ENCODE peak calls at places on chromosome 2, in eight cellular contexts. Q, V, K, B, I, Y, N and S are unnamed samples.

GRCh38 chr2:84958135-84959044 is 12.6 kb upstream of the KCMF1 start:
- DNase-seq in Q (peak), V (no peak), K (no peak), B (peak), I (peak), Y (no peak), N (peak), S (no peak)

GRCh38 chr2:54558976-54559410 is 102.9 kb downstream of the SPTBN1 start:
- DNase-seq in Q (no peak), V (no peak), K (no peak), B (no peak), I (peak), Y (no peak), N (no peak), S (no peak)

GRCh38 chr2:8582850-8583399 is 98.9 kb upstream of the ID2 start:
- DNase-seq in Q (no peak), V (no peak), K (no peak), B (no peak), I (no peak), Y (no peak), N (no peak), S (peak)

GRCh38 chr2:144508162-144508765 is 11.7 kb downstream of the ZEB2 start:
- DNase-seq in Q (no peak), V (no peak), K (no peak), B (no peak), I (no peak), Y (no peak), N (no peak), S (no peak)

GRCh38 chr2:20069756-20070155 is 18.3 kb upstream of the LAPTM4A start:
- DNase-seq in Q (no peak), V (no peak), K (no peak), B (no peak), I (no peak), Y (no peak), N (no peak), S (no peak)

GRCh38 chr2:216109962-216110614 is 940 bp downstream of the XRCC5 start:
- DNase-seq in Q (peak), V (peak), K (no peak), B (no peak), I (no peak), Y (no peak), N (peak), S (no peak)

GRCh38 chr2:38146917-38147307 is 71.0 kb upstream of the CYP1B1 start:
- DNase-seq in Q (peak), V (no peak), K (no peak), B (peak), I (peak), Y (no peak), N (peak), S (no peak)

GRCh38 chr2:95297639-95298395 is 670 bp downstream of the KCNIP3 start:
- DNase-seq in Q (no peak), V (no peak), K (no peak), B (no peak), I (no peak), Y (no peak), N (no peak), S (no peak)

GRCh38 chr2:145760781-145761649 is 1241.1 kb upstream of the ZEB2 start:
- DNase-seq in Q (no peak), V (no peak), K (no peak), B (peak), I (no peak), Y (no peak), N (peak), S (no peak)

GRCh38 chr2:126638781-126639180 is 17.2 kb upstream of the GYPC start:
- DNase-seq in Q (no peak), V (no peak), K (no peak), B (no peak), I (no peak), Y (no peak), N (no peak), S (no peak)

GRCh38 chr2:109369671-109370191 is 240.7 kb downstream of the SH3RF3 start:
- DNase-seq in Q (no peak), V (no peak), K (no peak), B (no peak), I (peak), Y (no peak), N (no peak), S (no peak)

GRCh38 chr2:96329416-96329815 is 4.3 kb downstream of the ITPRIPL1 start:
- DNase-seq in Q (no peak), V (no peak), K (no peak), B (no peak), I (no peak), Y (no peak), N (no peak), S (no peak)

GRCh38 chr2:9657731-9658130 is 26.9 kb upstream of the YWHAQ start:
- DNase-seq in Q (no peak), V (no peak), K (no peak), B (no peak), I (no peak), Y (no peak), N (no peak), S (no peak)

GRCh38 chr2:134245340-134245984 is 8.4 kb upstream of the MGAT5 start:
- DNase-seq in Q (peak), V (peak), K (peak), B (peak), I (peak), Y (peak), N (peak), S (peak)

GRCh38 chr2:68693947-68694346 is 40.7 kb upstream of the ARHGAP25 start:
- DNase-seq in Q (no peak), V (no peak), K (no peak), B (no peak), I (no peak), Y (no peak), N (no peak), S (no peak)

GRCh38 chr2:85158559-85159273 is 25.5 kb downstream of the TCF7L1 start:
- DNase-seq in Q (no peak), V (no peak), K (no peak), B (no peak), I (no peak), Y (no peak), N (no peak), S (no peak)

GRCh38 chr2:197668296-197668695 is 7.1 kb downstream of the RFTN2 start:
- DNase-seq in Q (no peak), V (no peak), K (no peak), B (no peak), I (no peak), Y (no peak), N (no peak), S (no peak)

GRCh38 chr2:33272001-33272400 is 204.4 kb upstream of the RASGRP3 start:
- DNase-seq in Q (no peak), V (no peak), K (no peak), B (no peak), I (no peak), Y (no peak), N (peak), S (no peak)

GRCh38 chr2:45570671-45571334 is 40.3 kb downstream of the SRBD1 start:
- DNase-seq in Q (no peak), V (no peak), K (no peak), B (no peak), I (no peak), Y (no peak), N (peak), S (no peak)

GRCh38 chr2:21392660-21393059 is 268.9 kb downstream of the TDRD15 start:
- DNase-seq in Q (no peak), V (no peak), K (no peak), B (no peak), I (no peak), Y (no peak), N (no peak), S (no peak)

GRCh38 chr2:23301151-23301550 is 83.8 kb upstream of the KLHL29 start:
- DNase-seq in Q (no peak), V (no peak), K (no peak), B (no peak), I (no peak), Y (no peak), N (peak), S (no peak)

GRCh38 chr2:179444056-179444455 is 179.4 kb upstream of the SESTD1 start:
- DNase-seq in Q (no peak), V (no peak), K (no peak), B (no peak), I (no peak), Y (no peak), N (no peak), S (no peak)

GRCh38 chr2:226079677-226080076 is 680.2 kb downstream of the NYAP2 start:
- DNase-seq in Q (no peak), V (no peak), K (no peak), B (no peak), I (no peak), Y (no peak), N (peak), S (no peak)

GRCh38 chr2:223537669-223538601 is 64.2 kb downstream of the SCG2 start:
- DNase-seq in Q (no peak), V (no peak), K (no peak), B (peak), I (peak), Y (no peak), N (peak), S (no peak)

GRCh38 chr2:233481368-233482142 is 85.0 kb downstream of the USP40 start:
- DNase-seq in Q (no peak), V (no peak), K (no peak), B (no peak), I (no peak), Y (no peak), N (no peak), S (no peak)

GRCh38 chr2:147204102-147204501 is 640.7 kb upstream of the ACVR2A start:
- DNase-seq in Q (no peak), V (no peak), K (no peak), B (no peak), I (no peak), Y (no peak), N (peak), S (no peak)

GRCh38 chr2:120771111-120771555 is 35.5 kb downstream of the GLI2 start:
- DNase-seq in Q (no peak), V (no peak), K (no peak), B (no peak), I (no peak), Y (no peak), N (no peak), S (no peak)

GRCh38 chr2:145824384-145824783 is 1304.5 kb upstream of the ZEB2 start:
- DNase-seq in Q (no peak), V (no peak), K (no peak), B (no peak), I (no peak), Y (no peak), N (no peak), S (no peak)

GRCh38 chr2:46144133-46144800 is 152.9 kb upstream of the EPAS1 start:
- DNase-seq in Q (no peak), V (no peak), K (no peak), B (no peak), I (no peak), Y (no peak), N (no peak), S (no peak)

GRCh38 chr2:237459741-237460174 is 27.3 kb upstream of the MLPH start:
- DNase-seq in Q (no peak), V (no peak), K (no peak), B (peak), I (no peak), Y (no peak), N (peak), S (no peak)

GRCh38 chr2:151258121-151258520 is 3.5 kb downstream of the RBM43 start:
- DNase-seq in Q (no peak), V (no peak), K (no peak), B (no peak), I (no peak), Y (no peak), N (peak), S (no peak)

GRCh38 chr2:63790491-63790890 is 51.2 kb upstream of the UGP2 start:
- DNase-seq in Q (no peak), V (no peak), K (no peak), B (no peak), I (no peak), Y (no peak), N (no peak), S (no peak)

GRCh38 chr2:14255135-14255820 is 377.2 kb upstream of the LRATD1 start:
- DNase-seq in Q (no peak), V (no peak), K (no peak), B (peak), I (peak), Y (no peak), N (no peak), S (no peak)

GRCh38 chr2:39875182-39875913 is 96.3 kb upstream of the THUMPD2 start:
- DNase-seq in Q (peak), V (no peak), K (no peak), B (peak), I (no peak), Y (no peak), N (peak), S (no peak)